ENCODE peak calls at places on chromosomes 7 and 10, in four cellular contexts. One of them, this sample, is unnamed.

GRCh38 chr7:32357535-32358277 is 132.5 kb downstream of the LSM5 start:
- DNase-seq in H1: no peak
- DNase-seq in HepG2: no peak
- DNase-seq in GM12878: no peak
- DNase-seq in this sample: no peak

GRCh38 chr7:128893251-128894100 is 17.0 kb downstream of the KCP start:
- DNase-seq in GM12878: no peak
- DNase-seq in HepG2: no peak
- DNase-seq in H1: no peak
- DNase-seq in this sample: no peak

GRCh38 chr7:88635149-88635548 is 124.4 kb upstream of the ZNF804B start:
- DNase-seq in H1: no peak
- DNase-seq in GM12878: no peak
- DNase-seq in HepG2: no peak
- DNase-seq in this sample: no peak

GRCh38 chr10:48564466-48565150 is 40.3 kb downstream of the ARHGAP22 start:
- DNase-seq in HepG2: no peak
- DNase-seq in H1: no peak
- DNase-seq in GM12878: no peak
- DNase-seq in this sample: no peak

GRCh38 chr7:92092210-92092609 is 42.1 kb downstream of the CYP51A1 start:
- DNase-seq in GM12878: no peak
- DNase-seq in H1: no peak
- DNase-seq in HepG2: no peak
- DNase-seq in this sample: no peak

GRCh38 chr7:30027065-30027456 is 559 bp upstream of the FKBP14 start:
- DNase-seq in HepG2: peak; percentile 38
- DNase-seq in H1: no peak
- DNase-seq in GM12878: peak; percentile 51
- DNase-seq in this sample: peak; percentile 16

GRCh38 chr10:22978287-22978686 is 50.4 kb downstream of the ARMC3 start:
- DNase-seq in HepG2: no peak
- DNase-seq in H1: no peak
- DNase-seq in GM12878: no peak
- DNase-seq in this sample: no peak

GRCh38 chr10:48464871-48465736 is 139.8 kb downstream of the ARHGAP22 start:
- DNase-seq in H1: peak; percentile 51
- DNase-seq in GM12878: no peak
- DNase-seq in HepG2: no peak
- DNase-seq in this sample: no peak

GRCh38 chr7:50436133-50436802 is 13.9 kb downstream of the FIGNL1 start:
- DNase-seq in GM12878: no peak
- DNase-seq in HepG2: no peak
- DNase-seq in H1: no peak
- DNase-seq in this sample: no peak

GRCh38 chr7:84786073-84786472 is 400.8 kb downstream of the SEMA3D start:
- DNase-seq in H1: no peak
- DNase-seq in HepG2: no peak
- DNase-seq in GM12878: no peak
- DNase-seq in this sample: no peak

GRCh38 chr7:134431805-134432204 is 27.1 kb downstream of the AKR1B1 start:
- DNase-seq in GM12878: no peak
- DNase-seq in H1: no peak
- DNase-seq in HepG2: peak; percentile 15
- DNase-seq in this sample: no peak

GRCh38 chr10:100341953-100342626 is 4.9 kb upstream of the SCD start:
- DNase-seq in GM12878: no peak
- DNase-seq in H1: peak; percentile 58
- DNase-seq in HepG2: peak; percentile 87
- DNase-seq in this sample: peak; percentile 56

GRCh38 chr10:99172130-99172738 is 63.4 kb downstream of the HPSE2 start:
- DNase-seq in HepG2: peak; percentile 32
- DNase-seq in GM12878: no peak
- DNase-seq in H1: peak; percentile 55
- DNase-seq in this sample: peak; percentile 14

GRCh38 chr10:43781480-43782361 is 133.0 kb upstream of the ZNF32 start:
- DNase-seq in HepG2: peak; percentile 6
- DNase-seq in H1: no peak
- DNase-seq in GM12878: peak; percentile 13
- DNase-seq in this sample: peak; percentile 2

GRCh38 chr7:128919881-128920789 is 9.6 kb upstream of the KCP start:
- DNase-seq in GM12878: no peak
- DNase-seq in HepG2: no peak
- DNase-seq in H1: peak; percentile 57
- DNase-seq in this sample: no peak

GRCh38 chr7:135597926-135598305 is 40.2 kb downstream of the NUP205 start:
- DNase-seq in H1: no peak
- DNase-seq in HepG2: no peak
- DNase-seq in GM12878: no peak
- DNase-seq in this sample: no peak

GRCh38 chr10:113960617-113961260 is 82.9 kb upstream of the ADRB1 start:
- DNase-seq in GM12878: no peak
- DNase-seq in HepG2: peak; percentile 54
- DNase-seq in H1: no peak
- DNase-seq in this sample: no peak

GRCh38 chr7:108613147-108613948 is 43.7 kb downstream of the DNAJB9 start:
- DNase-seq in HepG2: peak; percentile 32
- DNase-seq in H1: no peak
- DNase-seq in GM12878: no peak
- DNase-seq in this sample: peak; percentile 74

GRCh38 chr7:132361146-132361545 is 215.1 kb downstream of the PLXNA4 start:
- DNase-seq in H1: no peak
- DNase-seq in HepG2: no peak
- DNase-seq in GM12878: no peak
- DNase-seq in this sample: no peak

GRCh38 chr10:51291961-51292360 is 217.7 kb downstream of the PRKG1 start:
- DNase-seq in HepG2: no peak
- DNase-seq in H1: no peak
- DNase-seq in GM12878: no peak
- DNase-seq in this sample: no peak

GRCh38 chr7:531777-532176 is 12.1 kb upstream of the PDGFA start:
- DNase-seq in H1: no peak
- DNase-seq in GM12878: no peak
- DNase-seq in HepG2: no peak
- DNase-seq in this sample: no peak

GRCh38 chr7:150404785-150405583 is 25.9 kb downstream of the ZNF775 start:
- DNase-seq in HepG2: peak; percentile 75
- DNase-seq in GM12878: no peak
- DNase-seq in H1: peak; percentile 88
- DNase-seq in this sample: peak; percentile 97

GRCh38 chr10:125159932-125160855 is at the start of gene CTBP2:
- DNase-seq in H1: peak; percentile 68
- DNase-seq in GM12878: no peak
- DNase-seq in HepG2: no peak
- DNase-seq in this sample: peak; percentile 62

GRCh38 chr7:155938129-155938528 is 125.9 kb upstream of the SHH start:
- DNase-seq in GM12878: no peak
- DNase-seq in H1: no peak
- DNase-seq in HepG2: no peak
- DNase-seq in this sample: no peak

GRCh38 chr7:151857412-151857811 is 19.5 kb downstream of the PRKAG2 start:
- DNase-seq in HepG2: no peak
- DNase-seq in GM12878: no peak
- DNase-seq in H1: no peak
- DNase-seq in this sample: no peak

GRCh38 chr10:120951288-120951687 is 100.1 kb downstream of the WDR11 start:
- DNase-seq in HepG2: no peak
- DNase-seq in H1: no peak
- DNase-seq in GM12878: no peak
- DNase-seq in this sample: no peak

GRCh38 chr10:111999205-111999914 is 184.2 kb downstream of the GPAM start:
- DNase-seq in HepG2: no peak
- DNase-seq in GM12878: no peak
- DNase-seq in H1: no peak
- DNase-seq in this sample: no peak

GRCh38 chr7:155456772-155457543 is 971 bp upstream of the EN2 start:
- DNase-seq in GM12878: no peak
- DNase-seq in H1: peak; percentile 81
- DNase-seq in HepG2: no peak
- DNase-seq in this sample: peak; percentile 70

GRCh38 chr7:132933076-132933466 is 148.8 kb downstream of the CHCHD3 start:
- DNase-seq in GM12878: no peak
- DNase-seq in H1: no peak
- DNase-seq in HepG2: no peak
- DNase-seq in this sample: no peak

GRCh38 chr7:2251841-2252771 is 10.1 kb downstream of the NUDT1 start:
- DNase-seq in H1: no peak
- DNase-seq in HepG2: no peak
- DNase-seq in GM12878: no peak
- DNase-seq in this sample: no peak

GRCh38 chr7:87220026-87220733 is 648 bp upstream of the TMEM243 start:
- DNase-seq in H1: peak; percentile 88
- DNase-seq in HepG2: peak; percentile 50
- DNase-seq in GM12878: no peak
- DNase-seq in this sample: peak; percentile 56

GRCh38 chr7:87220734-87221215 is 1.2 kb upstream of the TMEM243 start:
- DNase-seq in HepG2: no peak
- DNase-seq in H1: no peak
- DNase-seq in GM12878: no peak
- DNase-seq in this sample: no peak

GRCh38 chr7:87219545-87220025 is at the start of gene TMEM243:
- DNase-seq in H1: peak; percentile 73
- DNase-seq in GM12878: peak; percentile 45
- DNase-seq in HepG2: peak; percentile 31
- DNase-seq in this sample: peak; percentile 73

GRCh38 chr7:87217983-87218653 is 1.4 kb downstream of the TMEM243 start:
- DNase-seq in GM12878: no peak
- DNase-seq in HepG2: no peak
- DNase-seq in H1: no peak
- DNase-seq in this sample: no peak

DNA sequence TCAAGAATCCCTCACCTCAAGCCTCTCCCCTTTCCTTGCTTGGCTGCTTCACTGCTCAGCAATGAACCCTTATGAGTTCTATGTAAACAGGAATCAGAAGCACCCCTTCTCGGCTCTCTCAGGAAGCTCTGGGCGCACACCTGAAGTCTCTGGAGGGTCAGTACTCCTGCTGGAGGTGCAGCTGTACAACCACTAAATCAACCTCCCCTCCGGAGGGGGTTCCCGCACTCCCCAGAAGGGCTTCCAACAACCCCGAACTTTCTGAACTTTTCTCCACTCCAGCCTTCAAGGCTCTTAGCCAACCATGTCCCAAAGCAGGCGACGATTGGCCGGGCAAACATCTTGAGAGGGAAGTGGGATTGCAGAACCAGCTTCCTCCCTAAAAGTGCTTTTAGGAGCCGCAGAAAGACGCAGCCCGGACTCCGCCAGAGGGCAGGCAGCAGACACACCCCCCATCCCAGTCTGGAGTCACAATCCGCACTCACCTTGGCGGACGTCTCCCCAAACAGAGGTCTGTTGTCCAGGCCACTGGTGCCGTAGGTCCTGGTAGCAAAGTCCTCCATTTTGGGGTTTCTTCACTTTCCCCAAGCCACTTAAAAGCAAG is 489 bp downstream of the TMEM243 start:
- DNase-seq in HepG2: peak; percentile 28
- DNase-seq in H1: no peak
- DNase-seq in GM12878: no peak
- DNase-seq in this sample: peak; percentile 35
- TF ChIP-seq CBX5 in HepG2: no peak
- TF ChIP-seq CBX5 in H1: no peak
- TF ChIP-seq CBX5 in GM12878: no peak
- TF ChIP-seq CBX5 in this sample: no peak

GRCh38 chr10:15419279-15419874 is 48.3 kb upstream of the FAM171A1 start:
- DNase-seq in GM12878: no peak
- DNase-seq in HepG2: peak; percentile 29
- DNase-seq in H1: no peak
- DNase-seq in this sample: peak; percentile 62
- TF ChIP-seq CBX5 in GM12878: no peak
- TF ChIP-seq CBX5 in HepG2: no peak
- TF ChIP-seq CBX5 in H1: no peak
- TF ChIP-seq CBX5 in this sample: no peak

GRCh38 chr10:58179238-58179637 is 88.5 kb downstream of the IPMK start:
- DNase-seq in GM12878: no peak
- DNase-seq in HepG2: no peak
- DNase-seq in H1: no peak
- DNase-seq in this sample: peak; percentile 52

GRCh38 chr10:58177362-58177947 is 90.2 kb downstream of the IPMK start:
- DNase-seq in H1: no peak
- DNase-seq in HepG2: peak; percentile 15
- DNase-seq in GM12878: no peak
- DNase-seq in this sample: peak; percentile 42

GRCh38 chr10:58175990-58176910 is 91.4 kb downstream of the IPMK start:
- DNase-seq in GM12878: no peak
- DNase-seq in H1: no peak
- DNase-seq in HepG2: no peak
- DNase-seq in this sample: peak; percentile 29

GRCh38 chr10:58180633-58181032 is 87.1 kb downstream of the IPMK start:
- DNase-seq in HepG2: no peak
- DNase-seq in H1: no peak
- DNase-seq in GM12878: no peak
- DNase-seq in this sample: no peak

GRCh38 chr10:58178811-58179210 is 88.9 kb downstream of the IPMK start:
- DNase-seq in GM12878: no peak
- DNase-seq in H1: no peak
- DNase-seq in HepG2: no peak
- DNase-seq in this sample: no peak
- TF ChIP-seq CBX5 in GM12878: no peak
- TF ChIP-seq CBX5 in H1: no peak
- TF ChIP-seq CBX5 in HepG2: no peak
- TF ChIP-seq CBX5 in this sample: no peak

GRCh38 chr10:69119896-69120295 is 4.1 kb upstream of the VPS26A start:
- DNase-seq in HepG2: no peak
- DNase-seq in GM12878: no peak
- DNase-seq in H1: no peak
- DNase-seq in this sample: no peak

GRCh38 chr10:69123747-69124557 is at the start of gene VPS26A:
- DNase-seq in GM12878: peak; percentile 87
- DNase-seq in H1: peak; percentile 99
- DNase-seq in HepG2: peak; percentile 94
- DNase-seq in this sample: peak; percentile 100

GRCh38 chr10:69123306-69123746 is 652 bp upstream of the VPS26A start:
- DNase-seq in HepG2: peak; percentile 31
- DNase-seq in GM12878: no peak
- DNase-seq in H1: no peak
- DNase-seq in this sample: peak; percentile 70

GRCh38 chr10:69125554-69125953 is 1.6 kb downstream of the VPS26A start:
- DNase-seq in HepG2: no peak
- DNase-seq in GM12878: no peak
- DNase-seq in H1: no peak
- DNase-seq in this sample: no peak

DNA sequence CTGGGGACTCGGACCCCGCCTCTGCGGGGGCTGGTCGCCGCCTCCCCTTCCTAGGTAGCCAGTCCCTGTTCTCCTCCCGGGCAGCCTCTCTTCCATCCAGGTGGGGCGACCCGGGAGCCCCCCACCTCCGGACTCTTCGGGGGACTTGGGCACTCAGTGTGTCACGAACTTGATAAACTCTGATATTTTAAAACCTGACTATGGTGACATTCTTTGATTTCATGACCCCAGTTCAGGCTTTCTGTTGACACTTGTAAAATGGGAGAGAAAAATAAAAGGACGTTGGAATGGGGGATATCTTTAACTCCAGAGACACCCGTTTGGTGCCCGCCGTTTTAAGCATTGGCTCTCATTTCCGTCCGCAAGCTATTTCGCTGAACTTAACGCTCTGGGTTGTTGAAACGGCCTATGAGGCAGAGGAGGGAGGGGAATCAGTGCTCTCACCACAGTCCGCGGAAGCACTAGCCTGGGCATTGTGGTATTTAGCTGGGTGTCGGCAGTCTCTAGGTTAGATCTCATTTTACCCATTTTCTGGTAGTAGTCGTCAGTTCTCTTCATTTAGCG is 662 bp downstream of the VPS26A start:
- DNase-seq in HepG2: peak; percentile 54
- DNase-seq in H1: peak; percentile 55
- DNase-seq in GM12878: no peak
- DNase-seq in this sample: peak; percentile 20
- TF ChIP-seq CBX5 in HepG2: no peak
- TF ChIP-seq CBX5 in H1: no peak
- TF ChIP-seq CBX5 in GM12878: no peak
- TF ChIP-seq CBX5 in this sample: no peak